ENCODE peak calls at places on chromosome X, in six cellular contexts. F, E, V, H, T and L are unnamed samples. For H3K9me3, the result is how much of the 10 kb centered on the place peaks cover.

GRCh38 chrX:127574829-127575228 is 477.4 kb downstream of the ACTRT1 start:
- DNase-seq in F (no peak), E (no peak), V (no peak), H (no peak), T (no peak), L (no peak)

GRCh38 chrX:10414872-10415703 is 205.3 kb downstream of the MID1 start:
- DNase-seq in F (no peak), E (no peak), V (no peak), H (no peak), T (no peak), L (no peak)

GRCh38 chrX:37905436-37906147 is 58.2 kb upstream of the DYNLT3 start:
- DNase-seq in F (peak), E (no peak), V (no peak), H (no peak), T (no peak), L (peak)

GRCh38 chrX:102765794-102766193 is 45.3 kb downstream of the GPRASP3 start:
- DNase-seq in F (no peak), E (no peak), V (no peak), H (peak), T (no peak), L (no peak)

GRCh38 chrX:40073439-40074054 is 24.2 kb downstream of the BCOR start:
- DNase-seq in F (no peak), E (no peak), V (no peak), H (no peak), T (no peak), L (no peak)

GRCh38 chrX:38514014-38514854 is 47.1 kb upstream of the TSPAN7 start:
- DNase-seq in F (no peak), E (no peak), V (no peak), H (no peak), T (no peak), L (no peak)

GRCh38 chrX:15718283-15718970 is 19.6 kb upstream of the CA5B start:
- DNase-seq in F (no peak), E (no peak), V (no peak), H (no peak), T (no peak), L (no peak)

GRCh38 chrX:150372280-150372679 is 9.2 kb downstream of the MAMLD1 start:
- DNase-seq in F (no peak), E (no peak), V (no peak), H (no peak), T (no peak), L (no peak)

GRCh38 chrX:39338583-39338982 is 537.3 kb downstream of the MID1IP1 start:
- DNase-seq in F (no peak), E (no peak), V (no peak), H (no peak), T (no peak), L (no peak)

GRCh38 chrX:32745323-32745722 is 466.0 kb downstream of the DMD start:
- DNase-seq in F (no peak), E (no peak), V (no peak), H (no peak), T (no peak), L (no peak)

GRCh38 chrX:102934624-102935023 is 2.4 kb upstream of the RAB40AL start:
- DNase-seq in F (peak), E (no peak), V (peak), H (no peak), T (no peak), L (peak)

GRCh38 chrX:41903544-41903943 is 19.8 kb downstream of the CASK start:
- DNase-seq in F (no peak), E (no peak), V (no peak), H (no peak), T (no peak), L (no peak)

GRCh38 chrX:36909584-36909983 is 98.6 kb upstream of the FAM47C start:
- DNase-seq in F (no peak), E (no peak), V (no peak), H (no peak), T (no peak), L (no peak)

GRCh38 chrX:155188786-155189185 is 27.5 kb upstream of the VBP1 start:
- DNase-seq in F (no peak), E (no peak), V (peak), H (no peak), T (no peak), L (no peak)

GRCh38 chrX:16160729-16161128 is 6.6 kb upstream of the MAGEB17 start:
- DNase-seq in F (peak), E (no peak), V (no peak), H (no peak), T (no peak), L (no peak)

GRCh38 chrX:39813631-39814246 is 284.0 kb downstream of the BCOR start:
- DNase-seq in F (no peak), E (peak), V (no peak), H (peak), T (peak), L (peak)

GRCh38 chrX:80879143-80879542 is 69.5 kb upstream of the BRWD3 start:
- DNase-seq in F (no peak), E (no peak), V (no peak), H (no peak), T (no peak), L (no peak)

GRCh38 chrX:77693594-77693993 is 92.4 kb downstream of the ATRX start:
- DNase-seq in F (no peak), E (no peak), V (peak), H (no peak), T (no peak), L (no peak)

GRCh38 chrX:138745215-138745614 is 33.7 kb upstream of the FGF13 start:
- DNase-seq in F (peak), E (peak), V (peak), H (no peak), T (no peak), L (peak)

GRCh38 chrX:70592091-70592490 is 147.5 kb downstream of the DLG3 start:
- DNase-seq in F (peak), E (no peak), V (no peak), H (no peak), T (no peak), L (no peak)

GRCh38 chrX:85052636-85053343 is 49.1 kb downstream of the APOOL start:
- DNase-seq in F (no peak), E (no peak), V (peak), H (no peak), T (no peak), L (no peak)

GRCh38 chrX:73577368-73577767 is 14.4 kb downstream of the CHIC1 start:
- DNase-seq in F (no peak), E (peak), V (no peak), H (no peak), T (no peak), L (no peak)

GRCh38 chrX:25178555-25178954 is 162.8 kb upstream of the ARX start:
- DNase-seq in F (no peak), E (no peak), V (no peak), H (no peak), T (no peak), L (no peak)
- H3K4me3 ChIP-seq in F (no peak), E (no peak), V (no peak), H (no peak), T (no peak), L (no peak)

DNA sequence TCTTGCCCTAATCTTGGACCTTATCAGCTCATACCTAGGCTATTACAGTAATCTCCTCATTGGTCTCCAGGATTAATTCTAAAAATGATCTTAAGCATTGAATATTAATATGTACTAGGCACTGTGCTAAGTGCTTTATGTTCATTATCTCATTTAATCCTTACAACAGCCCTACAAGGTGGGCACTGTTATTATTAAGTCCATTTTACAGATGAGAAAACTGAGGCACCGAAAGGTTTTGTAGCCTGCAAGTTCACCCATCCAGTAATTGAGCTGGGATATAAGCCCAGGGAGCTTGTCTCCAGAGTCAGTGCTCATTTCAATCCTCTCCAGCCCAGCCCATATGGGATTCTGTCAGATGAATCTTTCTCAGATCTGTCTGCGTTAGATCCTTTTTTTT is 20.8 kb downstream of the SLC25A43 start:
- DNase-seq in F (no peak), E (no peak), V (no peak), H (no peak), T (no peak), L (no peak)
- TF ChIP-seq CTCF in F (no peak), E (no peak), V (no peak), H (no peak), T (no peak), L (no peak)

DNA sequence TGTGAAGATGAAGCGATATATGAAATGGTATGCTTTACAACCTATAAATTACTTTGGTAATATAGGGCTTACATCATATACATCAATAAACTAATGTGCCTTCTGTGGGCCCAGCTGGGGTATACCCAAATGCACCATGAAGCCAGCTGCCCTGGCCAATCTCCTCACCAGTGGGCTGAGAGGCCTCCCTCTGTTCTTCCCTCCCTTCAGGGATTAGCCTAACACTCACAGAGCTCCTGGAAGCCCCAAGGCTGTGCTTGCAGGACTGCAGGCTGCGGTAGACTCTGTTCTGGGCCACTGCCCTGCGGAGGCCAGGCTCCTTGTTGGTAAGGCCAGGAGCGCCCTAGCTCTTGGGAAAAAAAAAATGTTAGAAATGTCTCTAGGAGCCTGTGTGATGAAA is 33.9 kb downstream of the PAGE1 start:
- DNase-seq in F (no peak), E (no peak), V (no peak), H (no peak), T (no peak), L (no peak)
- H3K9me3 ChIP-seq in F (under half), E (under half), V (under half), H (under half), T (under half), L (under half)

DNA sequence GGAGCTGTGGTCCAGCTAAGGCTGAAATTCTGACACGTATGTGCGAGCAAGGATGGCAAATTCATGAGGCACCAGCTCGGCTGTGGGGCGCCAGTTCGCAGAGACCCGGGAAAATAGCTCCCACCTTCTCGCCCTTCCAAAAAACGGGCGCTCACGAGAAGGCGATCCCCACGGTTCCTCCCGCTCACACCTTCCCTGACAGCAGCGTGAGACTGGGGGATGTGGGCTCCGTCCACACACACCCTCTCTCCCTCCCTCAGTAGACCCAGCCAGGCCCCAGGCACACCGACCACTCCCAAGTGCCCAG is 584 bp downstream of the GPC3 start:
- DNase-seq in F (no peak), E (no peak), V (no peak), H (no peak), T (no peak), L (no peak)
- H3K4me3 ChIP-seq in F (no peak), E (peak), V (no peak), H (peak), T (peak), L (no peak)

DNA sequence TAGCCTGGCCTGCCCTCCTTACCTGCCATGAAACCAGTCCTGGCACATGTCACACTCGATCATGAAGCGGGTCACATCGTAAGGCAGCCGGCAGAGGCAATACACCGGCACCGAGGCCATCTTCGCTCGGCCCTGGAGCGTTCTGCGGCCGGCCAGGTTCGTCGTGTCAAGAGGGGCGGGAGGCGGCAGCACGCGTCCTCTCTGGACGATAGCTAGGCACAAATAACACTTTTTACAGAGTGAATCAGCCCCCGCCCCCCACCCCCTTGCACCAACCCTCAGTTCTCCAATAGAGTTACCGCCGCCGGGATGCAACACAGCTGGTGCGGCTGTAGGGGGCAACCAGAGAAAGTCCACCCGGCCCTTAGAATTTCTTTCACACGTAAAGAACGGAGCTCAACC is 1.7 kb downstream of the PHF8 start:
- DNase-seq in F (peak), E (peak), V (peak), H (peak), T (no peak), L (peak)
- TF ChIP-seq CTCF in F (no peak), E (no peak), V (peak), H (no peak), T (no peak), L (peak)

DNA sequence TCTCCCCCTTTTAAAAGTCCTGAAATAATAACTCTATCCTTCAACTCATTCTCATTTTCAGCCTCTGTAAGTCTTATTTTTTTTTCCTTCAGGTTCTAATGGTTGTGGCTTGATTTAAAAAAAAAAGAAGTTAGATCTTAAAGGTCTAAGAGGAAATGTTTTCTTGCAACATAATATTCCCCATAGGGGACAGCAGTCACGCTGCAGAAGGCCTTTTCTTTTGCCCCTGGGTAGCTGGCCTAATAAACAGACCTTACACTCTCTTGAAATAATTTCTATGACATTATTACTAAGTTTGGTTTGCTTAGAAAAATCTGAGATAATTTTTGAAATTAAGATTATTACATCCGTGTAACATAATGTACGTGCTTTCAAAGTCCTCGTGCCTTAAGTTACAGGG is 564.1 kb upstream of the SPANXN1 start:
- DNase-seq in F (no peak), E (no peak), V (no peak), H (no peak), T (no peak), L (no peak)
- H3K9me3 ChIP-seq in F (under half), E (under half), V (under half), H (under half), T (under half), L (under half)

GRCh38 chrX:53321216-53321942 is 40.0 kb upstream of the IQSEC2 start:
- DNase-seq in F (no peak), E (no peak), V (no peak), H (no peak), T (no peak), L (no peak)
- H3K4me3 ChIP-seq in F (peak), E (peak), V (no peak), H (peak), T (peak), L (peak)

GRCh38 chrX:140701480-140701879 is 8.1 kb upstream of the LINC00632 start:
- DNase-seq in F (no peak), E (no peak), V (no peak), H (no peak), T (no peak), L (no peak)

DNA sequence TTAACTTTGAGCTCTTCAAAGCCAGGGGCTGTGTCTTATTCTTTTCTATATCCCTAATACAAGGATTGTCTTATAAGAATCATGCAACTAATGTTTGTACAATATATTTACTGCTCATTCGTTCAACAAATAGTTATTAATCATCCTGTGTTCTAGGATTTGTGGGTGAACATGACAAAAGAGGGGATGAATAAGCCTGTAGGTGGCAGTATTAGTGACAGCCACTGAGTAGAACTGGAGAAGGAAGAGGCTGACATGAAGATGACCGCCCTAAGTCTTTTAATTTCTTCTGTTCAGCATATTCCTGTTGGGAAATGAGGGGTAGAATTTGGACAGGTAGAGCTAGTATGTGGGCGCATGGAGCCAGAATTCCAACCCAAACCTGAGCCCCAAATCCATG is 11.9 kb upstream of the LINC00632 start:
- DNase-seq in F (no peak), E (no peak), V (no peak), H (no peak), T (no peak), L (no peak)
- TF ChIP-seq CTCF in F (no peak), E (no peak), V (peak), H (no peak), T (no peak), L (peak)

GRCh38 chrX:79243691-79244090 is 99.2 kb downstream of the GPR174 start:
- DNase-seq in F (no peak), E (no peak), V (no peak), H (no peak), T (no peak), L (no peak)
- H3K9me3 ChIP-seq in F (under half), E (under half), V (under half), H (under half), T (under half), L (under half)